ENCODE peak calls at places on chromosomes 16 and 17, in nine cellular contexts. L is fibroblast of lung, U is spleen, F is psoas muscle, G is A549, N is transverse colon, D is tibial artery, A is testis, W is tibial nerve. K is an unnamed sample.

GRCh38 chr17:14205992-14206461 is 30.6 kb downstream of the CDRT15 start:
- DNase-seq in U (peak), D (no peak), N (peak), L (no peak), A (no peak), W (no peak), F (peak), G (no peak), K (peak)

GRCh38 chr17:77869665-77870132 is 88.8 kb upstream of the TNRC6C start:
- DNase-seq in D (no peak), W (no peak), A (no peak), U (peak), L (no peak), G (no peak), F (peak), N (peak), K (no peak)

GRCh38 chr17:4988168-4988567 is 693 bp upstream of the CAMTA2 start:
- DNase-seq in A (no peak), F (peak), G (no peak), D (peak), U (no peak), L (no peak), N (no peak), W (no peak), K (no peak)

GRCh38 chr16:73058616-73059409 is 10.9 kb upstream of the ZFHX3 start:
- DNase-seq in A (peak), D (peak), G (peak), N (no peak), L (peak), W (no peak), U (peak), F (peak), K (no peak)

GRCh38 chr16:30063893-30064745 is 1.4 kb upstream of the ALDOA start:
- DNase-seq in A (peak), N (peak), U (peak), G (peak), W (peak), L (peak), D (peak), F (peak), K (no peak)

GRCh38 chr17:16378631-16379282 is 2.1 kb upstream of the UBB start:
- DNase-seq in U (peak), L (no peak), F (peak), W (no peak), D (no peak), G (peak), N (peak), A (peak), K (peak)

GRCh38 chr16:86391987-86392386 is 118.3 kb upstream of the FOXF1 start:
- DNase-seq in W (no peak), D (no peak), N (no peak), G (no peak), L (peak), A (no peak), U (no peak), F (no peak), K (no peak)

GRCh38 chr16:82995286-82995926 is 368.6 kb downstream of the CDH13 start:
- DNase-seq in U (no peak), A (no peak), L (no peak), N (no peak), W (no peak), G (no peak), F (no peak), D (no peak), K (no peak)

GRCh38 chr16:17343028-17343427 is 127.7 kb downstream of the XYLT1 start:
- DNase-seq in A (no peak), D (peak), G (no peak), W (no peak), L (no peak), N (peak), F (no peak), U (peak), K (no peak)

GRCh38 chr17:69812240-69812837 is 262.7 kb upstream of the KCNJ16 start:
- DNase-seq in A (no peak), F (no peak), G (peak), N (no peak), U (no peak), D (no peak), W (no peak), L (peak), K (peak)

GRCh38 chr17:892958-893357 is 86.6 kb downstream of the NXN start:
- DNase-seq in N (no peak), F (no peak), D (no peak), G (no peak), U (no peak), A (no peak), L (no peak), W (no peak), K (no peak)

GRCh38 chr17:40178021-40178601 is 841 bp downstream of the RAPGEFL1 start:
- DNase-seq in A (no peak), F (no peak), U (no peak), D (no peak), W (no peak), G (no peak), L (no peak), N (peak), K (no peak)

GRCh38 chr16:87947356-87948118 is 3.7 kb upstream of the BANP start:
- DNase-seq in A (no peak), G (no peak), W (no peak), U (no peak), F (no peak), D (no peak), L (no peak), N (no peak), K (no peak)

GRCh38 chr16:79563919-79564318 is 36.6 kb downstream of the MAF start:
- DNase-seq in G (no peak), N (no peak), A (no peak), D (no peak), F (no peak), L (no peak), W (no peak), U (no peak), K (no peak)

GRCh38 chr17:33500141-33500540 is 207.0 kb upstream of the ASIC2 start:
- DNase-seq in D (no peak), L (no peak), W (no peak), N (no peak), G (no peak), F (no peak), A (no peak), U (no peak), K (no peak)

GRCh38 chr16:64925166-64925565 is 196.7 kb downstream of the CDH11 start:
- DNase-seq in A (no peak), F (no peak), U (no peak), N (no peak), D (no peak), L (peak), W (peak), G (no peak), K (no peak)

GRCh38 chr16:78235168-78235800 is 135.8 kb downstream of the WWOX start:
- DNase-seq in W (peak), G (peak), U (peak), N (peak), A (peak), D (peak), F (peak), L (peak), K (peak)

GRCh38 chr17:40025991-40026815 is 11.0 kb downstream of the CSF3 start:
- DNase-seq in U (no peak), L (no peak), N (no peak), G (no peak), D (no peak), W (no peak), F (no peak), A (no peak), K (no peak)

GRCh38 chr17:59754547-59754946 is 47.1 kb downstream of the VMP1 start:
- DNase-seq in U (no peak), L (peak), W (no peak), F (no peak), G (peak), A (no peak), N (no peak), D (no peak), K (peak)

GRCh38 chr17:79741751-79742588 is 11.2 kb downstream of the ENPP7 start:
- DNase-seq in F (peak), N (peak), L (peak), D (peak), A (peak), U (peak), W (peak), G (peak), K (peak)

GRCh38 chr16:90008708-90009145 is 10.5 kb downstream of the DBNDD1 start:
- DNase-seq in F (peak), N (peak), W (no peak), G (no peak), U (peak), L (no peak), D (no peak), A (no peak), K (no peak)

GRCh38 chr16:50213939-50214519 is 52.3 kb upstream of the ADCY7 start:
- DNase-seq in A (no peak), L (peak), G (peak), N (no peak), W (peak), D (no peak), U (no peak), F (no peak), K (no peak)

GRCh38 chr17:72258711-72259110 is 137.9 kb downstream of the SOX9 start:
- DNase-seq in L (no peak), N (no peak), W (no peak), U (no peak), A (no peak), D (no peak), G (no peak), F (no peak), K (no peak)

GRCh38 chr17:51251010-51251409 is 8.8 kb downstream of the MBTD1 start:
- DNase-seq in D (no peak), G (no peak), F (no peak), W (no peak), U (no peak), A (no peak), L (no peak), N (no peak), K (no peak)

GRCh38 chr16:28491080-28491969 is 549 bp downstream of the CLN3 start:
- DNase-seq in U (peak), L (peak), N (peak), G (no peak), W (peak), D (peak), A (peak), F (peak), K (peak)

GRCh38 chr17:60941028-60941427 is 263.4 kb downstream of the BCAS3 start:
- DNase-seq in F (no peak), G (no peak), U (no peak), L (peak), A (peak), D (peak), W (peak), N (peak), K (peak)

GRCh38 chr16:2464333-2464732 is 4.4 kb downstream of the TEDC2 start:
- DNase-seq in U (no peak), L (no peak), A (no peak), G (no peak), W (no peak), F (no peak), D (no peak), N (no peak), K (no peak)

GRCh38 chr16:2468142-2468724 is 2.9 kb upstream of the NTN3 start:
- DNase-seq in G (no peak), A (no peak), W (no peak), D (no peak), F (no peak), U (no peak), L (no peak), N (no peak), K (peak)

GRCh38 chr16:2467301-2468141 is 3.6 kb upstream of the NTN3 start:
- DNase-seq in W (peak), F (peak), U (no peak), G (peak), L (peak), A (peak), D (peak), N (peak), K (peak)

GRCh38 chr16:2466667-2467300 is 4.3 kb upstream of the NTN3 start:
- DNase-seq in U (no peak), L (no peak), F (no peak), G (no peak), A (no peak), N (no peak), W (no peak), D (no peak), K (no peak)

DNA sequence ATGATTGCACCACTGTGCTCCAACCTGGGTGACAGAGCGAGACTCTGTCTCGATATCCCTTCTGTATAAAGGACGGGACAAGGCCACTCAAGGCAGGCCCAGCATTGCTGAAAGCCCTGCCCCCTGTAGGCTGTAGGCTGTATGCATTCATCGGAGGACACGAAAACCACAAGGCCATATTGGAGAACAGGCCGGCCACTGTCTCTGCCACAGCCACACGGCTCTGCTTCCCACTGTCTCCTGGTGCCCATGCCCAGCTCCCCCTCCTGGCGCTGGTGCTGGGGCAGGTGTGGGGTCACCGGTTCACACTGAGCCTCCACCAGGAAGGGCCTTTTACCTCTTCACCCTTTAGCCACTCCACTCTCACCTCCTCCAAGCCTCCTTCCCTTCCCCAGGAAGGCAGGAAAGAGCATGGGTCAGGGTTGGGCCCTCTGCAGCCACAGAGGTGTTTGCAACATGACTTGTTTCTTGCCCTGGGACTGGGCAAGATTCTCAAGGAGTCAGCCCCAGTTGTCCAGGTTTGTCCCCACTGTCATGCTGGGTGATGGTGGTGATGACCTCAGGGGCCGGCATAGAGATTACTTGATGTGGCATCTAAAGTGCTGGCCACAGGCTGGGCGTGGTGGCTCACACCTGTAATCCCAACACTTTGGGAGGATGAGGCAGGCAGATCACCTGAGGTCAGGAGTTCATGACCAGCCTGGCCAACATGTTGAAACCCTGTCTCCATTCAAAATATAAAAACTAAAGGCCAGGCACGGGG is 5.3 kb upstream of the NTN3 start:
- DNase-seq in D (no peak), G (peak), L (no peak), F (no peak), N (no peak), W (no peak), U (no peak), A (no peak), K (no peak)
- TF ChIP-seq CTCF in D (no peak), G (no peak), L (peak), F (no peak), N (no peak), W (no peak), U (no peak), A (no peak), K (no peak)

DNA sequence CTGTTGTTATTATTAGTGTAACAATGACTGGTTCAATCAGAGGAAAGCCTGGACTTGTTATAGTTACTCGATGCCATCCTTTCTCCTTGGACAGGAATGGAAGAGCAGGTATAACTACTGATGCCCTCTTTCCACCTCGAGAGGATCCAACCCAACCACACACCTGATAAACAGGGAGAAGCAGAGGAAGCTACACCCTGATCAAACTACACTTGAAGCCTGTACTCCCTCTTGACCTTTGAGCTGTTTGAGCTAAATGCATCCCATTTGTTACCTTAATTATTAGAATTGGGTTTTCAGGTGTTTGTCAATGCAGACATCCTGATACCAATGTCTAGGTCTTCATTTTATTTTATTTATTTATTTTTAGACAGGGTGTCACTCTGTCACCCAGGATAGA is 23.7 kb upstream of the HLF start:
- DNase-seq in L (no peak), F (no peak), W (no peak), G (no peak), N (no peak), A (no peak), D (no peak), U (no peak), K (no peak)
- H3K27ac ChIP-seq in L (no peak), F (no peak), W (no peak), G (no peak), N (no peak), A (no peak), D (no peak), U (no peak), K (no peak)

GRCh38 chr17:81523139-81524062 is 4.8 kb upstream of the FSCN2 start:
- DNase-seq in W (no peak), F (no peak), G (no peak), U (no peak), A (peak), L (peak), N (no peak), D (peak), K (peak)
- TF ChIP-seq CTCF in W (no peak), F (no peak), G (no peak), U (no peak), A (no peak), L (peak), N (no peak), D (no peak), K (no peak)

GRCh38 chr16:27471661-27472060 is 69.7 kb downstream of the IL21R start:
- DNase-seq in L (no peak), F (no peak), G (no peak), U (peak), W (no peak), D (no peak), A (no peak), N (no peak), K (no peak)
- H3K27ac ChIP-seq in L (no peak), F (no peak), G (no peak), U (no peak), W (no peak), D (no peak), A (no peak), N (no peak), K (no peak)

GRCh38 chr16:548586-548985 is 11.6 kb upstream of the PRR35 start:
- DNase-seq in A (no peak), U (no peak), G (no peak), D (no peak), N (no peak), F (no peak), L (no peak), W (no peak), K (no peak)

GRCh38 chr16:544517-544916 is 15.7 kb upstream of the PRR35 start:
- DNase-seq in W (no peak), N (no peak), A (no peak), U (no peak), G (no peak), L (no peak), F (no peak), D (no peak), K (no peak)

GRCh38 chr16:549544-550263 is 10.5 kb upstream of the PRR35 start:
- DNase-seq in D (no peak), N (no peak), A (no peak), L (no peak), U (no peak), W (no peak), G (no peak), F (no peak), K (no peak)

GRCh38 chr16:543301-544164 is 16.0 kb downstream of the CAPN15 start:
- DNase-seq in L (no peak), W (no peak), G (no peak), N (no peak), A (no peak), U (no peak), D (no peak), F (no peak), K (no peak)

GRCh38 chr16:546909-547770 is 13.1 kb upstream of the PRR35 start:
- DNase-seq in D (no peak), A (peak), F (peak), U (peak), L (peak), G (peak), W (peak), N (peak), K (no peak)
- TF ChIP-seq CTCF in D (peak), A (peak), F (peak), U (peak), L (peak), G (peak), W (peak), N (peak), K (peak)

GRCh38 chr17:8159459-8160223 is 3.1 kb downstream of the VAMP2 start:
- DNase-seq in F (no peak), U (peak), N (no peak), A (no peak), D (no peak), L (no peak), G (no peak), W (no peak), K (no peak)

GRCh38 chr17:8160224-8160577 is 2.5 kb downstream of the VAMP2 start:
- DNase-seq in F (no peak), D (no peak), W (no peak), G (no peak), U (no peak), A (no peak), L (no peak), N (no peak), K (no peak)

GRCh38 chr17:8162232-8162996 is at the start of gene VAMP2:
- DNase-seq in F (peak), A (peak), N (peak), L (peak), D (peak), U (peak), G (peak), W (peak), K (peak)

GRCh38 chr17:8161289-8162231 is 1.2 kb downstream of the VAMP2 start:
- DNase-seq in L (no peak), D (no peak), N (no peak), A (no peak), G (no peak), F (peak), W (peak), U (peak), K (no peak)

GRCh38 chr17:8160741-8161221 is 2.0 kb downstream of the VAMP2 start:
- DNase-seq in D (no peak), A (no peak), N (no peak), U (no peak), F (no peak), G (no peak), W (no peak), L (no peak), K (no peak)
- H3K27ac ChIP-seq in D (peak), A (peak), N (peak), U (peak), F (peak), G (no peak), W (peak), L (no peak), K (peak)

K was measured in RWPE1.